ENCODE peak calls at places on chromosomes 4 and X, in nine cellular contexts. One of them, this sample, is unnamed. For H3K36me3, the result is how much of the 10 kb centered on the place peaks cover.

GRCh38 chr4:80215449-80216052 is 18.2 kb downstream of the PRDM8 start:
- DNase-seq in stomach: no peak
- DNase-seq in transverse colon: no peak
- DNase-seq in aorta: no peak
- DNase-seq in PC-3: peak
- DNase-seq in body of pancreas: no peak
- DNase-seq in heart left ventricle: no peak
- DNase-seq in tibial nerve: no peak
- DNase-seq in lower lobe of right lung: no peak
- DNase-seq in this sample: no peak

GRCh38 chr4:109559983-109560686 is at the start of gene MCUB:
- DNase-seq in stomach: peak
- DNase-seq in transverse colon: peak
- DNase-seq in aorta: peak
- DNase-seq in PC-3: peak
- DNase-seq in body of pancreas: peak
- DNase-seq in heart left ventricle: peak
- DNase-seq in tibial nerve: peak
- DNase-seq in lower lobe of right lung: peak
- DNase-seq in this sample: peak

GRCh38 chrX:43805579-43805978 is 76.7 kb downstream of the MAOB start:
- DNase-seq in stomach: no peak
- DNase-seq in transverse colon: no peak
- DNase-seq in aorta: no peak
- DNase-seq in PC-3: peak
- DNase-seq in body of pancreas: no peak
- DNase-seq in heart left ventricle: no peak
- DNase-seq in tibial nerve: no peak
- DNase-seq in lower lobe of right lung: no peak
- DNase-seq in this sample: no peak

GRCh38 chr4:4386736-4387392 is at the start of gene NSG1:
- DNase-seq in stomach: no peak
- DNase-seq in transverse colon: no peak
- DNase-seq in aorta: peak
- DNase-seq in PC-3: no peak
- DNase-seq in body of pancreas: peak
- DNase-seq in heart left ventricle: peak
- DNase-seq in tibial nerve: no peak
- DNase-seq in lower lobe of right lung: no peak
- DNase-seq in this sample: no peak

GRCh38 chr4:106530034-106530361 is 161.4 kb upstream of the GIMD1 start:
- DNase-seq in stomach: no peak
- DNase-seq in transverse colon: no peak
- DNase-seq in aorta: no peak
- DNase-seq in PC-3: no peak
- DNase-seq in body of pancreas: no peak
- DNase-seq in heart left ventricle: no peak
- DNase-seq in tibial nerve: no peak
- DNase-seq in lower lobe of right lung: no peak
- DNase-seq in this sample: no peak

GRCh38 chr4:127249066-127249766 is 383.5 kb upstream of the INTU start:
- DNase-seq in stomach: no peak
- DNase-seq in transverse colon: no peak
- DNase-seq in aorta: no peak
- DNase-seq in PC-3: peak
- DNase-seq in body of pancreas: no peak
- DNase-seq in heart left ventricle: no peak
- DNase-seq in tibial nerve: no peak
- DNase-seq in lower lobe of right lung: no peak
- DNase-seq in this sample: no peak

GRCh38 chr4:41120297-41121217 is 93.8 kb downstream of the APBB2 start:
- DNase-seq in stomach: peak
- DNase-seq in transverse colon: peak
- DNase-seq in aorta: peak
- DNase-seq in PC-3: no peak
- DNase-seq in body of pancreas: peak
- DNase-seq in heart left ventricle: peak
- DNase-seq in tibial nerve: peak
- DNase-seq in lower lobe of right lung: peak
- DNase-seq in this sample: no peak

GRCh38 chr4:128379860-128380259 is 92.2 kb upstream of the PGRMC2 start:
- DNase-seq in stomach: peak
- DNase-seq in transverse colon: peak
- DNase-seq in aorta: no peak
- DNase-seq in PC-3: peak
- DNase-seq in body of pancreas: peak
- DNase-seq in heart left ventricle: peak
- DNase-seq in tibial nerve: no peak
- DNase-seq in lower lobe of right lung: peak
- DNase-seq in this sample: no peak

GRCh38 chr4:123477804-123478209 is 81.2 kb downstream of the SPRY1 start:
- DNase-seq in stomach: no peak
- DNase-seq in transverse colon: peak
- DNase-seq in aorta: no peak
- DNase-seq in PC-3: no peak
- DNase-seq in body of pancreas: peak
- DNase-seq in heart left ventricle: no peak
- DNase-seq in tibial nerve: peak
- DNase-seq in lower lobe of right lung: no peak
- DNase-seq in this sample: peak

GRCh38 chr4:19592391-19592790 is 659.3 kb upstream of the SLIT2 start:
- DNase-seq in stomach: no peak
- DNase-seq in transverse colon: no peak
- DNase-seq in aorta: no peak
- DNase-seq in PC-3: peak
- DNase-seq in body of pancreas: no peak
- DNase-seq in heart left ventricle: no peak
- DNase-seq in tibial nerve: no peak
- DNase-seq in lower lobe of right lung: no peak
- DNase-seq in this sample: no peak

GRCh38 chr4:114770624-114771023 is 172.0 kb downstream of the UGT8 start:
- DNase-seq in stomach: no peak
- DNase-seq in transverse colon: no peak
- DNase-seq in aorta: no peak
- DNase-seq in PC-3: no peak
- DNase-seq in body of pancreas: no peak
- DNase-seq in heart left ventricle: no peak
- DNase-seq in tibial nerve: no peak
- DNase-seq in lower lobe of right lung: no peak
- DNase-seq in this sample: no peak

GRCh38 chr4:80249144-80249543 is 17.3 kb upstream of the FGF5 start:
- DNase-seq in stomach: no peak
- DNase-seq in transverse colon: no peak
- DNase-seq in aorta: no peak
- DNase-seq in PC-3: no peak
- DNase-seq in body of pancreas: no peak
- DNase-seq in heart left ventricle: no peak
- DNase-seq in tibial nerve: no peak
- DNase-seq in lower lobe of right lung: no peak
- DNase-seq in this sample: no peak

GRCh38 chr4:53531695-53532224 is 59.5 kb downstream of the LNX1 start:
- DNase-seq in stomach: no peak
- DNase-seq in transverse colon: no peak
- DNase-seq in aorta: no peak
- DNase-seq in PC-3: no peak
- DNase-seq in body of pancreas: no peak
- DNase-seq in heart left ventricle: no peak
- DNase-seq in tibial nerve: no peak
- DNase-seq in lower lobe of right lung: no peak
- DNase-seq in this sample: no peak

GRCh38 chr4:30879841-30880240 is 159.7 kb downstream of the PCDH7 start:
- DNase-seq in stomach: no peak
- DNase-seq in transverse colon: no peak
- DNase-seq in aorta: no peak
- DNase-seq in PC-3: no peak
- DNase-seq in body of pancreas: no peak
- DNase-seq in heart left ventricle: no peak
- DNase-seq in tibial nerve: no peak
- DNase-seq in lower lobe of right lung: no peak
- DNase-seq in this sample: no peak

GRCh38 chrX:47224896-47225290 is 6.4 kb downstream of the CDK16 start:
- DNase-seq in stomach: no peak
- DNase-seq in transverse colon: no peak
- DNase-seq in aorta: peak
- DNase-seq in PC-3: no peak
- DNase-seq in body of pancreas: peak
- DNase-seq in heart left ventricle: no peak
- DNase-seq in tibial nerve: no peak
- DNase-seq in lower lobe of right lung: no peak
- DNase-seq in this sample: no peak

GRCh38 chrX:47222776-47223350 is 4.4 kb downstream of the CDK16 start:
- DNase-seq in stomach: no peak
- DNase-seq in transverse colon: no peak
- DNase-seq in aorta: peak
- DNase-seq in PC-3: no peak
- DNase-seq in body of pancreas: peak
- DNase-seq in heart left ventricle: no peak
- DNase-seq in tibial nerve: no peak
- DNase-seq in lower lobe of right lung: no peak
- DNase-seq in this sample: no peak

GRCh38 chrX:47221756-47222155 is 3.3 kb downstream of the CDK16 start:
- DNase-seq in stomach: no peak
- DNase-seq in transverse colon: no peak
- DNase-seq in aorta: peak
- DNase-seq in PC-3: no peak
- DNase-seq in body of pancreas: peak
- DNase-seq in heart left ventricle: no peak
- DNase-seq in tibial nerve: no peak
- DNase-seq in lower lobe of right lung: no peak
- DNase-seq in this sample: no peak

GRCh38 chrX:47224266-47224895 is 5.9 kb downstream of the CDK16 start:
- DNase-seq in stomach: no peak
- DNase-seq in transverse colon: no peak
- DNase-seq in aorta: peak
- DNase-seq in PC-3: no peak
- DNase-seq in body of pancreas: peak
- DNase-seq in heart left ventricle: no peak
- DNase-seq in tibial nerve: no peak
- DNase-seq in lower lobe of right lung: no peak
- DNase-seq in this sample: no peak

GRCh38 chrX:47223476-47224250 is 5.2 kb downstream of the CDK16 start:
- DNase-seq in stomach: no peak
- DNase-seq in transverse colon: no peak
- DNase-seq in aorta: peak
- DNase-seq in PC-3: no peak
- DNase-seq in body of pancreas: peak
- DNase-seq in heart left ventricle: no peak
- DNase-seq in tibial nerve: no peak
- DNase-seq in lower lobe of right lung: no peak
- DNase-seq in this sample: no peak
- H3K36me3 ChIP-seq in stomach: half or more
- H3K36me3 ChIP-seq in transverse colon: under half
- H3K36me3 ChIP-seq in aorta: under half
- H3K36me3 ChIP-seq in PC-3: under half
- H3K36me3 ChIP-seq in body of pancreas: under half
- H3K36me3 ChIP-seq in heart left ventricle: half or more
- H3K36me3 ChIP-seq in tibial nerve: under half
- H3K36me3 ChIP-seq in lower lobe of right lung: half or more
- H3K36me3 ChIP-seq in this sample: half or more

GRCh38 chr4:81454953-81455352 is 16.8 kb downstream of the RASGEF1B start:
- DNase-seq in stomach: no peak
- DNase-seq in transverse colon: no peak
- DNase-seq in aorta: no peak
- DNase-seq in PC-3: no peak
- DNase-seq in body of pancreas: no peak
- DNase-seq in heart left ventricle: no peak
- DNase-seq in tibial nerve: no peak
- DNase-seq in lower lobe of right lung: no peak
- DNase-seq in this sample: no peak
- H3K36me3 ChIP-seq in stomach: half or more
- H3K36me3 ChIP-seq in transverse colon: under half
- H3K36me3 ChIP-seq in aorta: under half
- H3K36me3 ChIP-seq in PC-3: under half
- H3K36me3 ChIP-seq in body of pancreas: under half
- H3K36me3 ChIP-seq in heart left ventricle: half or more
- H3K36me3 ChIP-seq in tibial nerve: under half
- H3K36me3 ChIP-seq in lower lobe of right lung: half or more
- H3K36me3 ChIP-seq in this sample: half or more

GRCh38 chr4:82983450-82983849 is 27.2 kb downstream of the LIN54 start:
- DNase-seq in stomach: no peak
- DNase-seq in transverse colon: no peak
- DNase-seq in aorta: no peak
- DNase-seq in PC-3: no peak
- DNase-seq in body of pancreas: no peak
- DNase-seq in heart left ventricle: no peak
- DNase-seq in tibial nerve: no peak
- DNase-seq in lower lobe of right lung: no peak
- DNase-seq in this sample: no peak
- H3K36me3 ChIP-seq in stomach: under half
- H3K36me3 ChIP-seq in transverse colon: under half
- H3K36me3 ChIP-seq in aorta: under half
- H3K36me3 ChIP-seq in PC-3: under half
- H3K36me3 ChIP-seq in body of pancreas: under half
- H3K36me3 ChIP-seq in heart left ventricle: under half
- H3K36me3 ChIP-seq in tibial nerve: under half
- H3K36me3 ChIP-seq in lower lobe of right lung: under half
- H3K36me3 ChIP-seq in this sample: under half

GRCh38 chr4:147638942-147639341 is 21.7 kb downstream of the TMEM184C start:
- DNase-seq in stomach: no peak
- DNase-seq in transverse colon: no peak
- DNase-seq in aorta: no peak
- DNase-seq in PC-3: no peak
- DNase-seq in body of pancreas: no peak
- DNase-seq in heart left ventricle: no peak
- DNase-seq in tibial nerve: no peak
- DNase-seq in lower lobe of right lung: no peak
- DNase-seq in this sample: no peak

GRCh38 chr4:147639388-147639787 is 22.2 kb downstream of the TMEM184C start:
- DNase-seq in stomach: no peak
- DNase-seq in transverse colon: no peak
- DNase-seq in aorta: no peak
- DNase-seq in PC-3: no peak
- DNase-seq in body of pancreas: no peak
- DNase-seq in heart left ventricle: no peak
- DNase-seq in tibial nerve: no peak
- DNase-seq in lower lobe of right lung: no peak
- DNase-seq in this sample: no peak

GRCh38 chr4:147635348-147635747 is 18.2 kb downstream of the TMEM184C start:
- DNase-seq in stomach: no peak
- DNase-seq in transverse colon: no peak
- DNase-seq in aorta: no peak
- DNase-seq in PC-3: no peak
- DNase-seq in body of pancreas: no peak
- DNase-seq in heart left ventricle: no peak
- DNase-seq in tibial nerve: no peak
- DNase-seq in lower lobe of right lung: no peak
- DNase-seq in this sample: no peak

GRCh38 chr4:147640331-147640730 is 23.1 kb downstream of the TMEM184C start:
- DNase-seq in stomach: no peak
- DNase-seq in transverse colon: no peak
- DNase-seq in aorta: no peak
- DNase-seq in PC-3: no peak
- DNase-seq in body of pancreas: no peak
- DNase-seq in heart left ventricle: no peak
- DNase-seq in tibial nerve: no peak
- DNase-seq in lower lobe of right lung: no peak
- DNase-seq in this sample: no peak

DNA sequence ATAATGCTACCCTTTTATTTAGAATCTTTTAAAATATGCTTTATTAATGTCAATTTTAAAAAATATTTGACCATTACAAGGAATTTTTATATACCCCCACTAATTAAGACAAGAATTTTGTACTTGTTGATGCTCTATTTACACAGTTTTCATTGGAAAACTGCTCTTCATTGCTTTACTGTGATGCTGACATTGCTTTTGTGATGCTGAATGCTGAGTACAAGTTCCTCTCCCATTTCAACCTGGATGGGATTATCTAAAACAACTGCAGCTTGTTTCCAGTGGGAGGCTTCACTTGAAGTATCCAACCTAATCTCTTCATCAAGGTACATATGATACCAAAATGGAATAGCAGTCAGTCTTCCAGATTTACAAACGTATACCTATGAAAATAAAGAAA is 21.2 kb downstream of the TMEM184C start:
- DNase-seq in stomach: no peak
- DNase-seq in transverse colon: no peak
- DNase-seq in aorta: no peak
- DNase-seq in PC-3: no peak
- DNase-seq in body of pancreas: no peak
- DNase-seq in heart left ventricle: no peak
- DNase-seq in tibial nerve: no peak
- DNase-seq in lower lobe of right lung: no peak
- DNase-seq in this sample: no peak
- H3K36me3 ChIP-seq in stomach: half or more
- H3K36me3 ChIP-seq in transverse colon: under half
- H3K36me3 ChIP-seq in aorta: under half
- H3K36me3 ChIP-seq in PC-3: under half
- H3K36me3 ChIP-seq in body of pancreas: under half
- H3K36me3 ChIP-seq in heart left ventricle: half or more
- H3K36me3 ChIP-seq in tibial nerve: under half
- H3K36me3 ChIP-seq in lower lobe of right lung: half or more
- H3K36me3 ChIP-seq in this sample: under half